ENCODE peak calls at places on chromosome 20, in seven cellular contexts. L, K, B, M, T, R and A are unnamed samples.
A peak's percentile ranks its signal among the peaks of the same experiment; 100 is the strongest.

GRCh38 chr20:16709017-16709416 is 20.8 kb upstream of the SNRPB2 start:
- DNase-seq in L (no peak), K (no peak), B (no peak), M (no peak), T (no peak), R (no peak), A (peak; percentile 27)

GRCh38 chr20:30503992-30504570 is 753.4 kb upstream of the DEFB115 start:
- DNase-seq in L (no peak), K (no peak), B (no peak), M (no peak), T (no peak), R (no peak), A (peak; percentile 1)

GRCh38 chr20:36482044-36482473 is 59.3 kb upstream of the MYL9 start:
- DNase-seq in L (peak; percentile 64), K (no peak), B (no peak), M (peak; percentile 85), T (no peak), R (no peak), A (no peak)

GRCh38 chr20:59703046-59703445 is 98.7 kb downstream of the PHACTR3 start:
- DNase-seq in L (no peak), K (peak; percentile 31), B (no peak), M (no peak), T (no peak), R (no peak), A (no peak)

GRCh38 chr20:50118203-50118602 is 5.3 kb upstream of the UBE2V1 start:
- DNase-seq in L (no peak), K (no peak), B (no peak), M (no peak), T (no peak), R (no peak), A (no peak)

GRCh38 chr20:10555865-10556308 is 117.9 kb downstream of the JAG1 start:
- DNase-seq in L (no peak), K (peak; percentile 89), B (no peak), M (no peak), T (no peak), R (peak; percentile 75), A (no peak)

GRCh38 chr20:47847882-47848485 is 62.7 kb upstream of the SULF2 start:
- DNase-seq in L (no peak), K (peak; percentile 38), B (no peak), M (no peak), T (no peak), R (peak; percentile 21), A (no peak)

GRCh38 chr20:31840906-31841816 is 4.2 kb downstream of the FOXS1 start:
- DNase-seq in L (no peak), K (no peak), B (no peak), M (no peak), T (no peak), R (no peak), A (no peak)

GRCh38 chr20:60268502-60268901 is 310.3 kb downstream of the CDH26 start:
- DNase-seq in L (no peak), K (no peak), B (no peak), M (no peak), T (peak; percentile 45), R (no peak), A (no peak)

GRCh38 chr20:57573893-57574292 is 13.0 kb downstream of the PCK1 start:
- DNase-seq in L (no peak), K (no peak), B (no peak), M (no peak), T (no peak), R (no peak), A (no peak)

GRCh38 chr20:32984631-32985354 is 19.4 kb downstream of the SUN5 start:
- DNase-seq in L (no peak), K (no peak), B (no peak), M (no peak), T (no peak), R (no peak), A (no peak)
- H3K4me3 ChIP-seq in L (no peak overlapping the region), K (no peak overlapping the region), B (no peak overlapping the region), M (no peak overlapping the region), T (no peak overlapping the region), R (no peak overlapping the region), A (no peak overlapping the region)

GRCh38 chr20:25251558-25251957 is 3.7 kb downstream of the PYGB start:
- DNase-seq in L (no peak), K (no peak), B (no peak), M (peak; percentile 56), T (no peak), R (no peak), A (no peak)

GRCh38 chr20:25254571-25254970 is 6.7 kb downstream of the PYGB start:
- DNase-seq in L (peak; percentile 57), K (no peak), B (no peak), M (no peak), T (no peak), R (no peak), A (no peak)

GRCh38 chr20:25253606-25254275 is 5.9 kb downstream of the PYGB start:
- DNase-seq in L (no peak), K (no peak), B (no peak), M (no peak), T (no peak), R (no peak), A (no peak)

GRCh38 chr20:25252226-25252625 is 4.3 kb downstream of the PYGB start:
- DNase-seq in L (no peak), K (no peak), B (no peak), M (peak; percentile 57), T (no peak), R (no peak), A (peak; percentile 44)

GRCh38 chr20:25252686-25253421 is 5.0 kb downstream of the PYGB start:
- DNase-seq in L (no peak), K (peak; percentile 35), B (no peak), M (peak; percentile 46), T (no peak), R (no peak), A (peak; percentile 65)
- H3K4me1 ChIP-seq in L (peaks cover 84% of the 10 kb centered on the region), K (peaks cover 42% of the 10 kb centered on the region), B (peaks cover 11% of the 10 kb centered on the region), M (peaks cover 85% of the 10 kb centered on the region), T (peaks cover 54% of the 10 kb centered on the region), R (peaks cover 2% of the 10 kb centered on the region), A (peaks cover 2% of the 10 kb centered on the region)

DNA sequence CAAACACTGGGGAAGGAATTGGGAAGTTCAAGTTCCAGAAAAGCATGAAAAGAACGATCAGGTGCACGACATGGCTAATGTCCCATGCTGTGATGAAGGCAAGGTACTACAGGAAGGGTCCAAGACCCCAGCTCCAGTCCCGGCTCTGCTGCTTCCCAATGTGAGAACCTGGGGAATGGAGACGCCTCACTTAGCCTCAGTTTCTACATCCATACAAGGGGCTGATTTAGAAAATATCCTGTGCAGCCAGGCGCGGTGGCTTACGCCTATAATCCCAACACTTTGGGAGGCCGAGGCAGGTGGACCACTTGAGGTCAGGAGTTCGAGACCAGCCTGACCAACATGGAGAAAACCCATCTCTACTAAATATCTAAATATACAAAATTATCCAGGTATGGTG is 80.7 kb upstream of the NFATC2 start:
- DNase-seq in L (no peak), K (no peak), B (no peak), M (no peak), T (no peak), R (no peak), A (no peak)
- H3K27ac ChIP-seq in L (no peak overlapping the region), K (peak overlapping the region; percentile 91), B (no peak overlapping the region), M (no peak overlapping the region), T (no peak overlapping the region), R (no peak overlapping the region), A (no peak overlapping the region)

DNA sequence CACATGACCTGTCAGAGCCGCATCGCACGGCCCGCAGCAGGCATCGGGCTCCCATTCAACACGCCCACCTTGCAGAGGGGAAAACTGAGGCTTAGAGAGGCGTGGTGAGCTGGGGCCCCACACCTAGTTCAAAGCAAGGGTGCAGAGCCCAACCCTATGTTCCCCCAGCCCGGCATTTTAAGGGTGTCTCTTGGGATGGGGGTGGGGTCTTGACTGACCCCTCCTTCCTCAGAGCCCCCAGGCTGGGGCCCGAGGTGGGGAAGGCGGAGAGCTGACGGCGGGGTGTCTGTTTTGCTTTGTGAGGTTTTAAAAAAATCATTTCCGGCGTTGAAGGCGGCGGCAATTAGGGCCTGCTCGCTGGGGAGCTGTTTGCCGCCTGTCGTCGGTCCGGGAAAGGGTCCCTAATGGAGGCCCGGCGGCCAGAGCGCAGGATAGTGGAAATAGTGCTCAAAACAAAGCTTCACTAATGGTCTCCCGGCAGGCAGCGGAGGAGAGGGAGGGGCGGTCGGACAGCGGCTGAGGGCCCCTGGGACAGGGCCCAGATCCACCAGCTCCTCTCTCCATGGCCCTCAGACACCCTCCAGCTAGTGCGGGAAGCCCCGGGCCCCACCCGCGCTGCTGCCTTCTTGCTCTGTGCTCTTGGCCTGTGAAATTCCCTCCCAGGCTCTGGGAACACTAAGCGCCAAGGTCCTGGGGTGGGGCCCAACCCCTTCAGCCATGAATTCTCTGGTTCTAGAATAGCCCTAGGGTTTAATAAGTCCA is 11.9 kb downstream of the VSTM2L start:
- DNase-seq in L (peak; percentile 76), K (no peak), B (peak; percentile 47), M (no peak), T (no peak), R (no peak), A (no peak)
- H3K4me3 ChIP-seq in L (peak overlapping the region; percentile 19), K (no peak overlapping the region), B (no peak overlapping the region), M (peak overlapping the region; percentile 32), T (no peak overlapping the region), R (no peak overlapping the region), A (no peak overlapping the region)

GRCh38 chr20:53581444-53582311 is 12.0 kb downstream of the ZNF217 start:
- DNase-seq in L (no peak), K (peak; percentile 57), B (no peak), M (no peak), T (no peak), R (no peak), A (no peak)

GRCh38 chr20:53578492-53579222 is 15.0 kb downstream of the ZNF217 start:
- DNase-seq in L (peak; percentile 90), K (peak; percentile 100), B (peak; percentile 45), M (no peak), T (peak; percentile 92), R (peak; percentile 78), A (peak; percentile 88)

GRCh38 chr20:53579266-53579580 is 14.4 kb downstream of the ZNF217 start:
- DNase-seq in L (no peak), K (no peak), B (no peak), M (no peak), T (no peak), R (no peak), A (no peak)

GRCh38 chr20:53579581-53580375 is 13.9 kb downstream of the ZNF217 start:
- DNase-seq in L (no peak), K (peak; percentile 99), B (peak; percentile 34), M (no peak), T (no peak), R (peak; percentile 69), A (peak; percentile 76)

GRCh38 chr20:53580376-53581111 is 13.1 kb downstream of the ZNF217 start:
- DNase-seq in L (no peak), K (peak; percentile 70), B (no peak), M (no peak), T (no peak), R (no peak), A (no peak)
- H3K4me1 ChIP-seq in L (peaks cover 29% of the 10 kb centered on the region), K (peaks cover 75% of the 10 kb centered on the region), B (peaks cover 12% of the 10 kb centered on the region), M (peaks cover 31% of the 10 kb centered on the region), T (no peaks in the 10 kb centered on the region), R (peaks cover 26% of the 10 kb centered on the region), A (peaks cover 26% of the 10 kb centered on the region)

DNA sequence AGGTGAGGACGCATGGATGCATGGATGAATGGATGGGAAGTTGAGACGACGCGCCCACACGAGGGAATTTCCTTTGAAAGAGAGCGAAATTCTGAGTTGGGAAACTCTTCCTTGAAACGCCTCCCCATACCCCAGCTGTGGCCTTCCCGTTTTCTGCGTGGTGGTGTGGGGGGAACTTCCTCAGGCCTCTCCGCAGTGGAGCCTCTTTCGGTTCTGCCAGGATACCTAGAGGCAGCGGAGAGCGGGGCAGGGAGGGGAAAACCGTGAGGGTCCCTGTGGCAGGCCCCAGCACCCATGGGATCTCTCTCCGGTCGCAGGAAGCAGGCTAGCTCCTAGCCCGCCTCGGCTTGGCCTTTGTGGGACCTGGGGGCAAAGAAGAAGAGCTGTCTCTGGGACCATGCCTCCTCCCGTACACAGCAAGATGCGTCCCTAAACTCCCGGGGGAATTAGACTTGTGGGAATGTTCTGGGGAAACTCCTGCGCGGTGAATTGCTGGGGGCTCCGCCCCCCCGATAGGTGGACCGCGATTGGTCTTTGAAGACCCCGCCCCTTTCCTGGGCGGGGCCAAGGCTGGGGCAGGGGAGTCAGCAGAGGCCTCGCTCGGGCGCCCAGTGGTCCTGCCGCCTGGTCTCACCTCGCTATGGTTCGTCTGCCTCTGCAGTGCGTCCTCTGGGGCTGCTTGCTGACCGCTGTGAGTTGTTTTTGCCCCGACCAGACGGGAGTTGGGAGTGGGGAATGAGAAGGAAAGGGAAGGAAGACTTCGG is at the start of gene CD40:
- DNase-seq in L (peak; percentile 61), K (peak; percentile 63), B (peak; percentile 92), M (peak; percentile 92), T (peak; percentile 81), R (peak; percentile 59), A (peak; percentile 71)
- H3K27ac ChIP-seq in L (no peak within 1 kb of the TSS), K (no peak within 1 kb of the TSS), B (peak within 1 kb of the TSS; percentile 89), M (peak within 1 kb of the TSS; percentile 80), T (no peak within 1 kb of the TSS), R (no peak within 1 kb of the TSS), A (peak within 1 kb of the TSS; percentile 82)